ENCODE peak calls at places on chromosome 12, in nine cellular contexts. F is gastrocnemius medialis; G is CD4-positive, alpha-beta memory T cell; C is tibial artery; L is lower lobe of right lung; D is iPS DF 6.9; X is mammary epithelial cell; J is HCT116; W is lung. H is an unnamed sample. For H3K27me3, the result is how much of the 10 kb centered on the place peaks cover.

GRCh38 chr12:30796891-30797371 is 42.2 kb upstream of the CAPRIN2 start:
- DNase-seq in G (no peak), L (no peak), F (no peak), X (peak), C (no peak), J (no peak), W (no peak), D (no peak), H (no peak)

GRCh38 chr12:98499668-98500456 is 15.5 kb upstream of the TMPO start:
- DNase-seq in J (no peak), F (no peak), G (no peak), W (no peak), L (no peak), C (no peak), D (no peak), X (no peak), H (no peak)

GRCh38 chr12:106415134-106415533 is 57.6 kb downstream of the POLR3B start:
- DNase-seq in D (no peak), L (no peak), J (no peak), W (no peak), F (no peak), G (no peak), C (no peak), X (peak), H (no peak)

GRCh38 chr12:87556985-87557384 is 472.2 kb downstream of the C12orf50 start:
- DNase-seq in F (no peak), J (no peak), G (no peak), L (no peak), W (no peak), C (no peak), D (no peak), X (no peak), H (no peak)

GRCh38 chr12:111074559-111074958 is 154.2 kb upstream of the MYL2 start:
- DNase-seq in X (no peak), D (no peak), F (no peak), J (no peak), C (peak), L (no peak), G (no peak), W (no peak), H (no peak)

GRCh38 chr12:29157486-29157946 is 8.4 kb downstream of the FAR2 start:
- DNase-seq in W (no peak), F (no peak), J (no peak), X (peak), L (no peak), C (no peak), G (no peak), D (no peak), H (no peak)

GRCh38 chr12:69341328-69341727 is 6.9 kb upstream of the LYZ start:
- DNase-seq in C (no peak), D (no peak), X (peak), L (no peak), J (no peak), W (no peak), G (no peak), F (no peak), H (no peak)

GRCh38 chr12:9647825-9648700 is 21.4 kb upstream of the CLEC2D start:
- DNase-seq in W (peak), X (peak), F (peak), L (peak), J (no peak), G (peak), D (peak), C (peak), H (peak)

GRCh38 chr12:38427442-38427841 is 110.9 kb downstream of the ALG10B start:
- DNase-seq in L (no peak), G (no peak), W (no peak), J (no peak), D (no peak), F (no peak), C (no peak), X (peak), H (no peak)

GRCh38 chr12:132154341-132154761 is 10.1 kb downstream of the NOC4L start:
- DNase-seq in G (no peak), F (no peak), J (no peak), L (peak), D (no peak), W (no peak), C (no peak), X (no peak), H (no peak)

GRCh38 chr12:60308366-60309000 is 712.7 kb downstream of the SLC16A7 start:
- DNase-seq in W (no peak), F (no peak), G (no peak), D (no peak), X (peak), J (no peak), C (no peak), L (no peak), H (no peak)

GRCh38 chr12:106551410-106551809 is 31.4 kb upstream of the RFX4 start:
- DNase-seq in F (no peak), D (no peak), C (no peak), J (no peak), X (no peak), W (no peak), G (no peak), L (no peak), H (no peak)

GRCh38 chr12:50914872-50915484 is 37.4 kb upstream of the HIGD1C start:
- DNase-seq in W (no peak), J (no peak), G (no peak), L (no peak), X (no peak), F (no peak), C (no peak), D (no peak), H (no peak)

GRCh38 chr12:79262938-79263337 is 398.4 kb downstream of the SYT1 start:
- DNase-seq in J (no peak), L (no peak), X (peak), C (no peak), W (no peak), D (no peak), G (no peak), F (no peak), H (no peak)

GRCh38 chr12:16189849-16190248 is 87.6 kb downstream of the SLC15A5 start:
- DNase-seq in L (no peak), X (peak), J (no peak), C (no peak), D (no peak), F (no peak), G (no peak), W (no peak), H (no peak)

GRCh38 chr12:109568486-109568885 is 4.8 kb downstream of the MMAB start:
- DNase-seq in X (no peak), G (no peak), C (no peak), F (no peak), W (no peak), J (no peak), L (no peak), D (no peak), H (no peak)

GRCh38 chr12:89354630-89354931 is 2.3 kb upstream of the DUSP6 start:
- DNase-seq in X (no peak), W (no peak), L (no peak), C (no peak), D (no peak), G (no peak), J (no peak), F (no peak), H (no peak)

GRCh38 chr12:102543494-102543893 is 63.1 kb upstream of the IGF1 start:
- DNase-seq in L (no peak), G (no peak), X (no peak), W (no peak), D (no peak), J (no peak), C (no peak), F (no peak), H (no peak)

GRCh38 chr12:85575115-85576096 is 260.8 kb downstream of the RASSF9 start:
- DNase-seq in L (no peak), G (no peak), D (peak), X (peak), F (peak), J (peak), W (no peak), C (no peak), H (no peak)

GRCh38 chr12:66859751-66860440 is 181.0 kb upstream of the GRIP1 start:
- DNase-seq in G (no peak), X (peak), D (no peak), L (no peak), W (no peak), F (no peak), J (no peak), C (no peak), H (no peak)

GRCh38 chr12:87953257-87953860 is 75.8 kb downstream of the C12orf50 start:
- DNase-seq in L (no peak), W (no peak), X (peak), G (no peak), F (no peak), J (peak), C (no peak), D (no peak), H (no peak)

GRCh38 chr12:10543499-10543898 is 37.8 kb downstream of the EIF2S3B start:
- DNase-seq in G (no peak), W (no peak), L (no peak), J (no peak), C (no peak), F (no peak), D (no peak), X (no peak), H (no peak)

GRCh38 chr12:46218509-46219095 is 50.2 kb downstream of the SLC38A1 start:
- DNase-seq in C (no peak), G (no peak), J (no peak), F (no peak), L (no peak), D (no peak), W (no peak), X (peak), H (no peak)

GRCh38 chr12:90280564-90281058 is 572.0 kb upstream of the ATP2B1 start:
- DNase-seq in C (no peak), X (peak), G (no peak), J (no peak), W (no peak), L (no peak), D (no peak), F (no peak), H (no peak)

GRCh38 chr12:11877869-11878780 is 192.6 kb upstream of the BCL2L14 start:
- DNase-seq in L (no peak), D (no peak), G (no peak), X (peak), W (no peak), C (peak), J (no peak), F (no peak), H (no peak)

GRCh38 chr12:49887536-49888401 is 15.9 kb downstream of the FAIM2 start:
- DNase-seq in G (no peak), F (no peak), L (peak), W (no peak), D (no peak), J (no peak), C (no peak), X (no peak), H (no peak)

GRCh38 chr12:111597731-111598636 is 1.1 kb downstream of the ATXN2 start:
- DNase-seq in C (peak), X (peak), J (no peak), L (peak), D (no peak), F (peak), W (peak), G (peak), H (peak)

GRCh38 chr12:104720346-104721064 is 237.6 kb downstream of the SLC41A2 start:
- DNase-seq in W (no peak), G (peak), X (no peak), D (no peak), C (no peak), F (no peak), L (no peak), J (no peak), H (peak)

DNA sequence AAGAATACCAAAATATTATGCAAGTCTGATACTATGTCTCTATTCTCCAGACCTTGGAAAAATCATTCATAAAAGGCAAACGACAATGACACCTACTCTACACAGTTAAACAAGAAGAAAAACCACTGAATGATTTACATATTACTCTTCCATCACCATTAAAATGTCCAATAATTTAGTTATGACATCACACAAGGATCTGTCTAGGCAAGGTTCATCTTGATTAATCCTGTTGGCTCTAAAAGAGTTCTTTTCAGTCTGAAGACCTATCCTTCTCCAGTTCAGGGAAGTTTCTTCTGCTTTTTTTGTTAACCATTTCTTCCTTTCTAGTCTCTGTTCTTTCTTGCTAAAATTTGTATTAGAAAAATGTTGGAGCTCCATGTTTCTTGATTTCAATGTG is 64.0 kb downstream of the OSBPL8 start:
- DNase-seq in X (peak), L (no peak), J (no peak), D (no peak), G (no peak), F (no peak), W (no peak), C (no peak), H (no peak)
- H3K4me3 ChIP-seq in X (no peak), L (no peak), J (no peak), D (no peak), G (no peak), F (no peak), W (no peak), C (no peak), H (no peak)

DNA sequence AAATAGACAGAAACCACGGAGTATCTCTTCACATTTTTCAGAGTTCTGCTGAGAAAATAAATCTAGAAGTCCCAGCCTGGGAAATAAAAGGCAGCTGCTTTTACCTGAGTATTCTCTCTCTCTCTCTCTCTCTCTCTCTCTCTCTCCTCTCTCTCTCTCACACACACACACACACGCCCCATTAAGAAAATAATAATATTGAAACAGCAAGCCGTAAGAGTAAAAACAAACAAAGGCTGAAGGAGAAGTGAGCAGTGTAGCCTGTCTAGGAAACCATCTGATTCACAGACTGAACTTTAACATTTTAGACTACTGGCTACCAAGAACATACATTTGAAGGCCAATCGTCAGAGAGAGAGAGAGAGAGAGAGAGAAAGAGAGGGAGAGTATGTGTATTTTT is 8.4 kb downstream of the PTHLH start:
- DNase-seq in D (no peak), G (no peak), C (no peak), X (no peak), F (no peak), J (no peak), L (no peak), W (no peak), H (no peak)
- H3K27me3 ChIP-seq in D (under half), G (under half), C (under half), X (under half), F (under half), J (under half), L (under half), W (under half), H (under half)

GRCh38 chr12:62469704-62470103 is 3.1 kb downstream of the MON2 start:
- DNase-seq in L (no peak), X (no peak), G (no peak), D (no peak), W (no peak), F (no peak), J (no peak), C (no peak), H (no peak)

GRCh38 chr12:62468394-62468793 is 1.8 kb downstream of the MON2 start:
- DNase-seq in J (no peak), C (no peak), F (no peak), L (no peak), D (no peak), X (no peak), G (no peak), W (no peak), H (no peak)

GRCh38 chr12:62468935-62469334 is 2.3 kb downstream of the MON2 start:
- DNase-seq in C (no peak), X (no peak), D (no peak), J (no peak), F (no peak), W (no peak), L (no peak), G (no peak), H (no peak)

GRCh38 chr12:62466018-62466595 is 519 bp upstream of the MON2 start:
- DNase-seq in D (no peak), L (no peak), W (peak), J (no peak), G (no peak), X (peak), F (peak), C (peak), H (no peak)

GRCh38 chr12:62466596-62467411 is at the start of gene MON2:
- DNase-seq in X (peak), W (peak), J (peak), C (peak), L (peak), F (peak), G (peak), D (peak), H (peak)
- H3K4me3 ChIP-seq in X (peak), W (peak), J (peak), C (peak), L (peak), F (peak), G (peak), D (peak), H (peak)

DNA sequence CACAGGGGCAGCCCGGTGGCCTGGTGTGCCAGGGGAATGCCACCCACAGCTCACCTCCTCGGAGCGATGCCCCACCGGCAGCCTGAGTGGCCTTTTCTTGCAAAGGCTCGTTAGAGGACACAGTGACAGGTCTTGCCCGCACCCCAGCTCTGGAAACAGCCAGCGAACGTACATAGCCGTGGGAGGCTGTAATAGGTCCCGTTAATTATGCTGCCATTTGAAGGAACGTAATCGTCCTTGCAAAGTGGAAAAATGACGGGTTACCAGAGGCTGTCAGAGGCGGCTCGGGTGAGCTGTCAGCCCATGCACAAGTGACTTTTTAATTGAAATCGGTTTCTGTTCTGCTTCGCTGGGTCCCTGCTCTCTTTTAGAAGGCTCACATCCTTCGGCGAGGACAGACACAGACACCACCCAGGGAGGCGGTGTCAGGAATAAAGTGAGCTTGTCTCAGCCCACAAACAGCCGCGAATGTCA is 77.3 kb upstream of the RFLNA start:
- DNase-seq in X (no peak), D (no peak), C (no peak), W (no peak), J (no peak), G (no peak), F (no peak), L (no peak), H (no peak)
- H3K27me3 ChIP-seq in X (under half), D (under half), C (under half), W (under half), J (under half), G (under half), F (under half), L (under half), H (under half)

DNA sequence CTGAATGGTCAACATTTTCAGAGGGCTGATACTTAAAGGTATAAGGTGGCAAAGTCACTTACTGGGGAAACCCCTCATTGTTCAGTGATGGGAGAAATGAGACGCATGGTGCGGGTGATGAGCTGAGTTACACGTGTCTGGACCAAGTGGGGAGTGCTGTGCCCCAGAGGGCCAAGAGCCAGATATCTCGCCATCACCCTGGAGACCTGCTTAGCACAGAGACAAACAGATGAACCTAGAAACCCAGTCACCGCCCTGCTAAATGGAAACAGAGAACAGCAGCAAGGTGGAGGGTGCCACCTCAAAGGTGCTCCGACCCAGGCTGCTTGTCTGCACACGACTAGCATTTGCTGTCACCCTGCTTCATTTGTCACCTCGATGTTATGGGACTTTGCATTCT is 92.4 kb downstream of the RBM19 start:
- DNase-seq in X (no peak), C (no peak), G (no peak), W (no peak), D (no peak), L (no peak), F (no peak), J (no peak), H (no peak)
- H3K4me3 ChIP-seq in X (no peak), C (no peak), G (no peak), W (no peak), D (no peak), L (no peak), F (no peak), J (no peak), H (no peak)

GRCh38 chr12:52691765-52692150 is 11.6 kb upstream of the KRT1 start:
- DNase-seq in X (no peak), J (no peak), W (no peak), F (no peak), D (no peak), C (no peak), L (no peak), G (no peak), H (no peak)

GRCh38 chr12:52690351-52691075 is 10.3 kb upstream of the KRT1 start:
- DNase-seq in F (no peak), G (no peak), X (no peak), J (no peak), C (no peak), W (no peak), L (no peak), D (no peak), H (no peak)

GRCh38 chr12:52691076-52691764 is 11.0 kb upstream of the KRT1 start:
- DNase-seq in L (no peak), F (no peak), D (no peak), J (no peak), W (no peak), X (no peak), G (peak), C (no peak), H (peak)

GRCh38 chr12:52693261-52693660 is 10.1 kb downstream of the KRT77 start:
- DNase-seq in J (no peak), L (no peak), G (no peak), W (no peak), X (no peak), D (no peak), F (no peak), C (no peak), H (no peak)

GRCh38 chr12:52692253-52692652 is 11.1 kb downstream of the KRT77 start:
- DNase-seq in C (no peak), J (no peak), L (no peak), F (no peak), G (no peak), W (no peak), X (no peak), D (no peak), H (no peak)
- H3K27me3 ChIP-seq in C (under half), J (under half), L (under half), F (under half), G (under half), W (under half), X (under half), D (under half), H (under half)

GRCh38 chr12:118015944-118016343 is 559 bp upstream of the RFC5 start:
- DNase-seq in X (no peak), J (no peak), C (no peak), F (no peak), G (no peak), D (no peak), L (no peak), W (no peak), H (no peak)
- H3K4me3 ChIP-seq in X (no peak), J (peak), C (peak), F (peak), G (no peak), D (no peak), L (peak), W (no peak), H (peak)

GRCh38 chr12:2622460-2622859 is 172.3 kb upstream of the FKBP4 start:
- DNase-seq in L (no peak), C (no peak), D (no peak), W (no peak), G (no peak), X (no peak), F (no peak), J (no peak), H (no peak)

GRCh38 chr12:2627343-2628191 is 167.2 kb upstream of the FKBP4 start:
- DNase-seq in C (no peak), L (no peak), J (no peak), D (no peak), X (no peak), W (no peak), F (no peak), G (no peak), H (no peak)

GRCh38 chr12:2624543-2625266 is 170.1 kb upstream of the FKBP4 start:
- DNase-seq in L (no peak), C (no peak), X (peak), J (peak), G (no peak), W (no peak), D (peak), F (no peak), H (no peak)

GRCh38 chr12:2623472-2623871 is 171.3 kb upstream of the FKBP4 start:
- DNase-seq in X (no peak), C (no peak), D (no peak), L (no peak), F (no peak), W (no peak), G (no peak), J (no peak), H (no peak)

DNA sequence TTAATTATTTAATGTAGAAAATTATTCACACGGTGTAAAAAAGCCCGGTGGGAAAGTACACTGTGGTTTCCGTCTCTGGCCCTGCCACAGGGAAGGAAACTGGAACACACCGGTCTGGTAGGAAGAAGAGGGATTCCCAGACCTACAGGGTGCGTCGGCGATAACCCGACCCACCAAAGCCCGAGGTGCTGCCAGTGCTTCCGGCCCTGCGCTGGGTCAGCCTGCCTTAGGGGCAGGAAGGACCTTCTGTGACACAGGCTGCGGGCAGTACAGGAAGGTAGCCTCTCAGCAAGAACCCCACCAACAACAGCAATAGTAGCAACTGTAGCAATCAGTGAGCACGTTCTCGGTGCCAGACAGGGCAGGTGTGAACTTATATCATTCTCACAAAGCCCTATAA is 169.5 kb upstream of the FKBP4 start:
- DNase-seq in G (no peak), X (no peak), D (no peak), L (no peak), J (no peak), W (no peak), F (no peak), C (no peak), H (no peak)
- H3K27me3 ChIP-seq in G (under half), X (under half), D (under half), L (under half), J (under half), W (under half), F (under half), C (under half), H (under half)